ENCODE peak calls at places on chromosomes 12 and 14, in four cellular contexts. H, P, Y and R are unnamed samples.

GRCh38 chr14:88552859-88553258 is 1.9 kb downstream of the PTPN21 start:
- DNase-seq in H (no peak), Y (no peak), P (no peak), R (peak; percentile 51)

GRCh38 chr14:92897922-92898599 is 24.9 kb upstream of the CHGA start:
- DNase-seq in Y (no peak), H (no peak), P (no peak), R (no peak)

GRCh38 chr12:91074068-91074819 is 16.4 kb upstream of the KERA start:
- DNase-seq in Y (no peak), P (no peak), H (no peak), R (no peak)

GRCh38 chr12:62301799-62302133 is 41.6 kb downstream of the USP15 start:
- DNase-seq in Y (no peak), H (no peak), P (no peak), R (no peak)

GRCh38 chr12:575948-576612 is 87.2 kb downstream of the NINJ2 start:
- DNase-seq in Y (peak; percentile 85), P (peak; percentile 84), H (peak; percentile 83), R (peak; percentile 79)

GRCh38 chr12:47366203-47366978 is 286.6 kb upstream of the AMIGO2 start:
- DNase-seq in Y (no peak), H (no peak), P (no peak), R (no peak)

GRCh38 chr14:31920003-31920402 is 157.1 kb upstream of the ARHGAP5 start:
- DNase-seq in Y (no peak), H (no peak), P (no peak), R (no peak)

GRCh38 chr14:22432348-22432976 is 156.6 kb downstream of the DAD1 start:
- DNase-seq in Y (no peak), P (peak; percentile 41), H (no peak), R (no peak)

GRCh38 chr12:76178461-76178860 is 94.0 kb upstream of the NAP1L1 start:
- DNase-seq in P (no peak), H (no peak), Y (no peak), R (no peak)

GRCh38 chr12:76176935-76177334 is 92.5 kb upstream of the NAP1L1 start:
- DNase-seq in H (no peak), Y (no peak), P (no peak), R (no peak)

GRCh38 chr12:76183459-76184186 is 99.1 kb upstream of the NAP1L1 start:
- DNase-seq in Y (peak; percentile 12), H (no peak), P (peak; percentile 64), R (peak; percentile 10)

GRCh38 chr12:76186507-76186906 is 102.0 kb upstream of the NAP1L1 start:
- DNase-seq in P (no peak), Y (no peak), H (no peak), R (no peak)

GRCh38 chr12:76180401-76181277 is 96.2 kb upstream of the NAP1L1 start:
- DNase-seq in Y (peak; percentile 47), P (no peak), H (no peak), R (no peak)
- TF ChIP-seq CTCF in Y (no peak), P (no peak), H (no peak), R (no peak)

DNA sequence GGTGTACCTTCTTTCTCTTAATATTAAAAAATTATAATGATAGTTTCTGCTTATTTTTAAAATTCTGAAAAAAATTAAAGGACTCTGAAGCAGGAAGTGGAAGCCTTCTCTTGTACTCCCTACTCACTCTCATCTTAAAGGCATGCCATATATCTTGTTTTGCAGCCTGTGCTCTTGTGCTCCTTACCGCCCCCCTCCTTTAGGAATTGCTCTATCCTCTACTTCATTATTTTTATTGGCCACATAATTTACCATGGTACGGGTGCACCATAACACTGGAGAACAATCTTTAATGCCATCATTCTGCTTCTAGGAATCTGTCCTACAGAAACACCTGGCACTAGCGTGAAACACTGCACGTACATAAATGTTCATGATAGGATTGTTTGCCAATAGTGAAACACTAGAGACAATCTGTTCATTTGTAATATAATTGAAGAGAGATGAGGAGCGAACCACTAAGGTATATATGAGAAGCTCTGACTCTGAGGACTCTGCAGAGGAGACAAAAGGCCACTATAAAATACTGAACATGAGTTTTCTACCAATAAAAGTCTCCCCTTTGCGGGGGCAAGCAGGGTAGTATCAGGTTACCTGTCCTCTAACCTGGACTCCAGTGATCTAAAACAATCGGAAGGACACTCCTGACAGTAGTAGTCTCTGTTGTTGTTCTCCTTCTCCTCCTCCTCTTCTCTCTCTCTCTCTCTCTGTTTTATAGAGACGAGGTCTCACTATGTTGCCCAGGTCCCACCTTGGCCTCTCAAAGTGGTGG is 6.3 kb upstream of the NYNRIN start:
- DNase-seq in Y (peak; percentile 29), H (no peak), P (peak; percentile 62), R (no peak)
- TF ChIP-seq NR3C1 in Y (no peak), H (no peak), P (no peak), R (no peak)

GRCh38 chr12:124870515-124870914 is 6.9 kb upstream of the SCARB1 start:
- DNase-seq in Y (no peak), P (no peak), H (no peak), R (no peak)

GRCh38 chr12:124871297-124871696 is 7.6 kb upstream of the SCARB1 start:
- DNase-seq in P (no peak), H (no peak), Y (no peak), R (no peak)

GRCh38 chr12:124868252-124868965 is 4.7 kb upstream of the SCARB1 start:
- DNase-seq in Y (no peak), H (no peak), P (no peak), R (no peak)

GRCh38 chr12:124867389-124867930 is 3.8 kb upstream of the SCARB1 start:
- DNase-seq in P (no peak), Y (no peak), H (no peak), R (peak; percentile 78)

DNA sequence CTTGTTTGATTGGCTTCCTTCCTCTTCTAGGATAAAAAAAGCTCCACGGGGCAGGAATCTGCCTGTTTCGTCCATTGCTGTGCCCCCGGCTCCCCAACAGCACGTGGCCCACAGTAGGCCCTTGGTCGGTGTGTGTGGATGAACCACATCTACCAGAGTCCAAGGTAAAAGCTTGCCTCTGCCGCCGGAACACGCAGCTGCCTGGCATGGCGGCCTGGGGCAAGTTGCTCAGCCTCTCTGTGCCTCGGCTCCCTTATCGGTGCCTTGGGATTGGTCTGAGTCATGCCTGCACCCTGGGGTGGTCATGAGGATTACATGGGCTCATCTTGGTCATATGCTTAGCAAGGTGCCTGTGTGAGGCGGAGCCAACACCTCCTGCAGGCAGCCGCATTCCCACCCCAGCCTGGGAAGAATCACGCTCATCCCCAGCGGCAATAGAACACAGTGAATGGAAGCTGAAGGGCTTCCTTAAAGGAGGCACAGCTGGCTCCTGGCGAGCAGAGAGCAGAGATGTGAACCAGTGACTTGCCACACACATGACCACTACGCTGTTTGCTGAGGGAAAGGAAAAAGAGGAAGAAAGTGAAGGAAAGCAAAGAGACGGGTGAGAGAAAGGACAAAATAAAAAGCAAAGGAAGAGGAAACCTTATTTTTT is 5.5 kb upstream of the SCARB1 start:
- DNase-seq in H (peak; percentile 40), P (no peak), Y (peak; percentile 85), R (no peak)
- TF ChIP-seq CTCF in H (no peak), P (no peak), Y (no peak), R (no peak)

DNA sequence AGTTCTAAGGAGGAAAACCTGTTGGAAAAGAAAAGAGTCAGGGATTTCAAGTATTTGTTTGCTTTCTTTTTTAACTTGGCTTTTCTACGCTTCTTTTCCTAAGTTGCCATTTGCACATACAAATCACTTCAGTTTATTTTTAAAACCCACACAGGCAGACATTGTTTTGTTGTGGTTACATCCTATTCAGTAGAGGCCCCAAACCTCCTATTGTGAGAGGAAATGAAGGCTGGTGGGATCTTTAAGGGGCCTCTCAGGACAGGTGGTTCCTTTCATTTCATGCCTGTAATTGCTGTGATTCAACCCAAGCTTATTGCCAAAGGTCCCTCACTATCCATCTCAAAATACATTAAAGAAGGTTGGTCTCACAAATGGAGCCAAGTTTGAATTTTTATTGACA is 257.1 kb downstream of the ADAMTS20 start:
- DNase-seq in H (no peak), Y (no peak), P (no peak), R (no peak)
- TF ChIP-seq NR3C1 in H (no peak), Y (no peak), P (no peak), R (no peak)

GRCh38 chr12:45183263-45183662 is 32.6 kb upstream of the ANO6 start:
- DNase-seq in H (no peak), P (peak; percentile 13), Y (no peak), R (peak; percentile 13)
- TF ChIP-seq CTCF in H (no peak), P (peak; percentile 52), Y (no peak), R (peak; percentile 51)

DNA sequence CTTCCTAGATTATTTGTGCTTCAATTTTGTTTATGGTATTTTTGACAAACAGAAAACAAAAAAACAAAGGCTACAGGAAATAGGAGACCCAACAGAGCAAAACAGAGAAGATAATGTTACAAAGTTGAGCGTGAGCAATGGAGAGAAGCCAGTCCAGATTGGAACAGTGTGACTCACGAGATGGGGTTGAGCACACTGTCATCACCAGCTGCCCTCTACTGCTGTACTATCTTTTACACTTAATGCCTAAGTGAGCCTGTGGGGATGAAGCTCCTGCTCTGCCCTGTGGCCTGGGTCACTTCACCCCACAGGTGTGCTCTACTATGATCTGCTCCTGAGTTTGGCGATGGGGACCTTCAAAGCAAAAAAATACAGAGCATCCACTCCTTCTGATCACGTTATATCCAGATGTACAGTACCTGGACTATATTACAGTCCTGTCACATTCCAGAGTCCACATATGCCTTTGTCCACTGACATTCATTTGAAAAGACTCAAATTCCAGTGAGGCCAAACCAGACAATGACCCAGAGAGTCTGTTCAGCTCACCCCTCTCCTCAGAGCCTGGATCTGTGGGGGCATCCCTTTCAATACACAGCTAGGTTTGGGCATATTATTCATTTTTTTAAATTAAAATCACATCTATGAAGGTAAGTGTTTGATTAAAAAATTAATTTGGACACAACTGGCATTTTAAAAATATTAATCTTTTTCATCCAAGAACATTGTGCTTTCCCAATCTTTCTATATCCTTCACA is 4.4 kb downstream of the IPO8 start:
- DNase-seq in H (no peak), P (peak; percentile 8), Y (no peak), R (peak; percentile 41)
- TF ChIP-seq NR3C1 in H (no peak), P (no peak), Y (no peak), R (no peak)

DNA sequence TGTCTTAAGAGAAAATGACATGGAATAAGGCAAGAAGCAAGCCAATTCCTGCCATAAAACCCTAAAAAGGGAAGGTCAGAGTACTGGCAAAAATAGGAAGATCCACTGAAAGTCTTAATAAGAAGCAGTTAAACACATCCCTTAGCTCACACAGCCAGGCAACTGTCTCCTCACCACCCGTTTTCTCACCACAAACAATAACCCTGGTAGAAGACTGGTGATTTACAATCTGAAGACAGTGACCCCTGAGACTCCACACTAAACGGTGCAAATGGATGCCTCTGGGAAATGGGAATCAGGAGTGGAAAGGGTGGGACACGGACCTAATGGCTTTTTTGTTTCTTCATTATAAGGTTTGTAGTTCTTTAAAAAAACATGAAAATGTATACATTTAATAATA is 37.4 kb downstream of the LGR5 start:
- DNase-seq in H (no peak), P (no peak), Y (no peak), R (no peak)
- TF ChIP-seq CTCF in H (no peak), P (no peak), Y (no peak), R (no peak)

DNA sequence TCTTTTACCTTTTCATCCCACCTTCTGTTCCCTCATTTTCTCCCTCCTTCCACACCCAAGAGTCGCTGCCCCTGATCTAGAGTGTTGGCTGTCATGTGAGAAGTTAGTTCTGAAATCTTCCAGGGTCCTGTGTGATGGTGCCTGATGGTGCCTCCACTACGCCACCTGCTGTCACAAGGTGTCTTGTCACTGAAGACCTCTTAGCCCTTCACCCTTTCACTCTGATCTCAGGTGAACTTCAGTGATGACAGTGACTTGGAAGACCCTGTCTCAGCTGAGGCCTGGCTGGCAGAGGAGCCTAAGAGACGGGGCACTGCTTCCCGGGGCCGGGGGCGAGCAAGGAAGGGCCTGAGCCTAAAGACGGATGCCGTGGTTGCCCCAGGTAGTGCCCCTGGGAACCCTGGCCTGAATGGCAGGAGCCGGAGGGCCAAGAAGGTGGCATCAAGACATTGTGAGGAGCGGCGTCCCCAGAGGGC is 7.6 kb upstream of the PFDN5 start:
- DNase-seq in H (peak; percentile 74), Y (peak; percentile 78), P (peak; percentile 82), R (peak; percentile 38)
- TF ChIP-seq NR3C1 in H (no peak), Y (no peak), P (no peak), R (no peak)